ENCODE peak calls at places on chromosomes 11 and 22, in five cellular contexts. Z is foreskin fibroblast, F is IMR-90, A is adrenal gland, E is left ventricle myocardium inferior. P is an unnamed sample.

GRCh38 chr11:86978756-86979608 is 23.8 kb upstream of the FZD4 start:
- DNase-seq in Z (peak; percentile 67), F (peak; percentile 65), A (no peak), E (no peak), P (peak; percentile 44)

GRCh38 chr22:42217752-42218280 is 52.6 kb downstream of the TCF20 start:
- DNase-seq in Z (peak; percentile 25), F (peak; percentile 30), A (no peak), E (no peak), P (no peak)

GRCh38 chr11:119592642-119593041 is 136.4 kb downstream of the NECTIN1 start:
- DNase-seq in Z (no peak), F (no peak), A (no peak), E (no peak), P (no peak)

GRCh38 chr22:19820880-19821522 is 33.7 kb downstream of the GNB1L start:
- DNase-seq in Z (no peak), F (no peak), A (no peak), E (no peak), P (no peak)

GRCh38 chr11:103749158-103749557 is 287.3 kb upstream of the DDI1 start:
- DNase-seq in Z (peak; percentile 15), F (peak; percentile 9), A (peak; percentile 29), E (no peak), P (peak; percentile 40)

GRCh38 chr11:80167766-80168165 is 726.9 kb upstream of the TENM4 start:
- DNase-seq in Z (no peak), F (no peak), A (no peak), E (no peak), P (peak; percentile 17)

GRCh38 chr11:43577566-43578264 is 102.8 kb upstream of the HSD17B12 start:
- DNase-seq in Z (no peak), F (no peak), A (no peak), E (no peak), P (no peak)

GRCh38 chr22:22903355-22903777 is 15.8 kb downstream of the IGLL5 start:
- DNase-seq in Z (peak; percentile 12), F (no peak), A (no peak), E (no peak), P (no peak)

GRCh38 chr11:107591098-107591445 is at the start of gene ELMOD1:
- DNase-seq in Z (peak; percentile 77), F (peak; percentile 23), A (peak; percentile 61), E (peak; percentile 54), P (peak; percentile 18)

GRCh38 chr11:74683279-74683871 is 47.9 kb downstream of the CHRDL2 start:
- DNase-seq in Z (peak; percentile 54), F (no peak), A (peak; percentile 23), E (peak; percentile 36), P (no peak)

GRCh38 chr11:791658-792534 is 2.0 kb upstream of the CEND1 start:
- DNase-seq in Z (no peak), F (no peak), A (no peak), E (no peak), P (no peak)

GRCh38 chr11:16809901-16810668 is 71.6 kb downstream of the C11orf58 start:
- DNase-seq in Z (peak; percentile 84), F (peak; percentile 33), A (peak; percentile 67), E (peak; percentile 58), P (no peak)

GRCh38 chr11:69587454-69588081 is 53.4 kb upstream of the CCND1 start:
- DNase-seq in Z (peak; percentile 86), F (peak; percentile 81), A (no peak), E (no peak), P (peak; percentile 93)

GRCh38 chr22:19151329-19152191 is 1.5 kb upstream of the GSC2 start:
- DNase-seq in Z (no peak), F (no peak), A (no peak), E (no peak), P (no peak)

GRCh38 chr11:69009441-69010211 is 3.4 kb downstream of the MRGPRF start:
- DNase-seq in Z (peak; percentile 29), F (no peak), A (no peak), E (no peak), P (no peak)

GRCh38 chr11:32052218-32052617 is 38.7 kb upstream of the RCN1 start:
- DNase-seq in Z (peak; percentile 84), F (peak; percentile 58), A (peak; percentile 48), E (no peak), P (peak; percentile 46)

GRCh38 chr11:342328-342727 is 21.7 kb upstream of the IFITM3 start:
- DNase-seq in Z (no peak), F (no peak), A (no peak), E (no peak), P (no peak)

GRCh38 chr11:15842345-15842744 is 514.0 kb downstream of the SOX6 start:
- DNase-seq in Z (no peak), F (no peak), A (no peak), E (no peak), P (no peak)

GRCh38 chr11:89220684-89221339 is 43.1 kb downstream of the TYR start:
- DNase-seq in Z (no peak), F (no peak), A (no peak), E (no peak), P (no peak)

GRCh38 chr11:102453286-102453797 is 777 bp upstream of the TMEM123 start:
- DNase-seq in Z (peak; percentile 63), F (no peak), A (no peak), E (peak; percentile 30), P (peak; percentile 15)

GRCh38 chr11:111871693-111872161 is 346 bp upstream of the ALG9 start:
- DNase-seq in Z (peak; percentile 17), F (no peak), A (no peak), E (no peak), P (no peak)

GRCh38 chr11:66115638-66116410 is 45.8 kb downstream of the PACS1 start:
- DNase-seq in Z (no peak), F (peak; percentile 20), A (no peak), E (no peak), P (no peak)

DNA sequence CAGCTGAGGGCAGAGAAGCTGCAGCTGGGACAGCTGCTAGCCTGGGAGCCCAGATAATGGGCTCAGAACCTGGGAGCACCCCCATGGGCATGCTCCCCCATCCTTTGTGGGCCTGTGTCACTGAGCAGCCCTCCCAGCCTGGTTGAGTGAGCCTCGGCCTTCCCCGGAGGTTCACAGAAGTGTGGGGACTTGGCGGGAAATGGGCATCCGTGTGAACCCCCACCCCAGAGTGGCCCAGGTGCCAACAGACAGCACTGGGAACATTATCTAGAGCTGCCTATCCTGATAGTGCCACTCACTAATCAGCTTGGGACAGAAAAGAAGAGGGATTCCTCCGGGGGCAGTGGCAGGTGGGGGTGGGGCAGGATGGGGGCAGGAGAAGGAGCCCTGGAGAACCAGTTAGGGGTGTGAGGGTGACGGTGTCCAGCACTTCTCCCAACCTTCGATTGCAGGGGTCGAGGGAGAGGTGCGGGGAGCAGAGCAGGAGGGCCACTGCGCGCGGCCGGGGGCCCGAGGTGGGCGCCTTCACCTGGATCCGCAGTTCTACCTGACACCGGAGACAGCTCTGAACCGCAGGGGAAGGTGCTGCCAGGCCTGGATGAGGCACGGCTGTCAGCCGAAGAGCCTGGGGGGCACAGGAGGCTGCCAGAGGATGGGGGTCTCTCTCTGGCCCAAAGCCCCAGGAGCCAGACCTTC is 33.1 kb downstream of the FLRT1 start:
- DNase-seq in Z (no peak), F (no peak), A (no peak), E (no peak), P (no peak)
- TF ChIP-seq CTCF in Z (no peak), F (no peak), A (no peak), E (no peak), P (no peak)

DNA sequence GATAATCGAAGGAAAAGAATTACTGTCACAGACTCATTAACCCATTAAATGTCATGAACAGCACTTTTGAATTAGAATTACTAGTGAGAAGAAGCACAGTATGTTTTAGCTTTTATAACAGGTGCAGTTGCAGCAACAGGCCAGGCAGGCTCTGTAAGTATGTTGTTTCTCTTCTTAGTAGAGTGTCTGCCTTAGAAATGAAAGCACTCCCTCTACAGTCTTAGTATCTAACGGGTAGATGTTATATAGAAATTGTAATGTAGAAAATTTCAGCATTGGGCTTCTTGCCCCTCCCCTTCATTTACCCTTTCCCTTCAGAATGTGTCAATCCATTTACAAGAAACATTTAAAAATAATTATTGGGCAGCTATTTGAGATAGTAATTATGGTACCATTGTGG is 87.4 kb downstream of the HIPK3 start:
- DNase-seq in Z (no peak), F (peak; percentile 18), A (no peak), E (no peak), P (no peak)
- TF ChIP-seq CTCF in Z (peak; percentile 3), F (no peak), A (peak; percentile 21), E (peak; percentile 41), P (peak; percentile 25)

GRCh38 chr22:30857103-30857502 is 111.5 kb downstream of the MORC2 start:
- DNase-seq in Z (no peak), F (no peak), A (no peak), E (no peak), P (no peak)
- TF ChIP-seq CTCF in Z (no peak), F (no peak), A (no peak), E (no peak), P (no peak)

DNA sequence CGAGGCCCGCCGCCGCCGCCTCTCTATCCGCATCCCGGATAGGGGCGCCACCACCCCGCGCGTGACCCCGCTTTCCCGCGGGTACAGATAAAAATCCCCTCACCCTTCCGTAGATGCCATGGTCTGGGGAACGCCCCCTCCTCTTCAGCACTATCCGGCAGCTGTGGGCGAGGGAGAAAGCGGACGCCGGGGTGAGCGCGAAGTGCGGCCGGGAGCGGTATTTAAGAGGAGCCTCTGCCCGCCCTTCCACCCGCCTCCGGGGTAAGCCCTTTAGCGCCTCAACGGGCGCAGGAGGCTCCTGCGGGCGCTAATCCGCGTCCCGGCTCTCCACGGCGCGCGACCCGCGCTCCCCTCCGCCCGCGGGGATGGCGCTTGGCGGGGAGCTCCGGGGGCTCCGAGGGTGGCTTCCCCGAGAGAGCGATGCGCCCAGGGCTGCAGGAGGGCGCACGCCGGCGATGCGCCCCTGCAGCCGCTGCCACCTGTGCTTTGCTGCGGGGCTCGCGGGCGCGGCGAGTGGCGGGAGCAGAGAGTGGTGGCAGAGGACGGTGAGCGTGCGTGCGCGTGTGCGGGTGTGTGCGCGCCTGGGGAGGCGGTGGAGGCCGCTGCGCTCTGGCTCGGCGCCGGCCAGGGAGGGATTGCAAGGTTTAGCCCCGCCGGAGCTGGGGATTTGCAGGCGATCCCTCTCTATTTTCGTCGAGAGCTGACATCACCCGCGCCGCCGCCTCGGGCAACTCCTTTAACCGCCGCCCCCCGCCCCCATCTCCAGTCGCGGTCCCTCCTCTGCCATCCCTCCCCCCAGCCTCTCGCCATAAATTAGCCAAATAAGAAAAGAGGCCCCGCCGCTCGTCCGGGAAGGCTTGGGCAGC is at the start of gene SLC1A2:
- DNase-seq in Z (peak; percentile 77), F (peak; percentile 19), A (no peak), E (no peak), P (peak; percentile 30)
- TF ChIP-seq CTCF in Z (no peak), F (no peak), A (no peak), E (no peak), P (peak; percentile 44)

GRCh38 chr22:49796596-49797270 is 30.9 kb downstream of the BRD1 start:
- DNase-seq in Z (no peak), F (no peak), A (no peak), E (no peak), P (no peak)

GRCh38 chr22:49795521-49795920 is 32.2 kb downstream of the BRD1 start:
- DNase-seq in Z (no peak), F (no peak), A (no peak), E (no peak), P (no peak)

GRCh38 chr22:49798486-49799151 is 29.1 kb downstream of the BRD1 start:
- DNase-seq in Z (no peak), F (no peak), A (no peak), E (no peak), P (no peak)

GRCh38 chr22:49799431-49800075 is 28.1 kb downstream of the BRD1 start:
- DNase-seq in Z (no peak), F (no peak), A (no peak), E (no peak), P (no peak)

GRCh38 chr22:49797706-49798105 is 30.0 kb downstream of the BRD1 start:
- DNase-seq in Z (no peak), F (no peak), A (no peak), E (no peak), P (no peak)
- TF ChIP-seq CTCF in Z (no peak), F (no peak), A (no peak), E (no peak), P (no peak)

P was measured in HFFc6.